ENCODE peak calls at places on chromosomes 7 and 10, in five cellular contexts. K is prostate gland, B is SK-N-SH, L is Panc1, Z is GM23338. N is an unnamed sample.

GRCh38 chr10:11034762-11035161 is 17.1 kb downstream of the CELF2 start:
- DNase-seq in K (no peak), L (no peak), Z (no peak), B (no peak), N (no peak)

GRCh38 chr10:3978762-3979161 is 193.8 kb upstream of the KLF6 start:
- DNase-seq in K (no peak), B (no peak), L (no peak), Z (no peak), N (peak; percentile 68)

GRCh38 chr7:143884978-143885559 is 16.9 kb downstream of the TCAF1 start:
- DNase-seq in Z (peak; percentile 92), K (no peak), L (no peak), B (peak; percentile 97), N (peak; percentile 91)

GRCh38 chr7:106421181-106421762 is 136.5 kb upstream of the NAMPT start:
- DNase-seq in Z (no peak), L (no peak), K (peak; percentile 24), B (no peak), N (no peak)

GRCh38 chr7:112045222-112045621 is 161.0 kb downstream of the DOCK4 start:
- DNase-seq in K (no peak), B (no peak), Z (no peak), L (no peak), N (no peak)

GRCh38 chr7:97116308-97116707 is 1.2 kb upstream of the SDHAF3 start:
- DNase-seq in K (peak; percentile 40), B (no peak), L (no peak), Z (no peak), N (no peak)

GRCh38 chr7:95205821-95206220 is 118.5 kb downstream of the PON1 start:
- DNase-seq in B (no peak), Z (no peak), K (no peak), L (no peak), N (no peak)

GRCh38 chr7:128115821-128116723 is 84.8 kb upstream of the LRRC4 start:
- DNase-seq in L (no peak), B (no peak), K (no peak), Z (peak; percentile 68), N (no peak)

GRCh38 chr10:43854042-43854441 is 205.4 kb upstream of the ZNF32 start:
- DNase-seq in L (no peak), K (no peak), B (no peak), Z (no peak), N (no peak)

GRCh38 chr10:13414855-13415254 is 66.8 kb upstream of the SEPHS1 start:
- DNase-seq in K (no peak), Z (peak; percentile 77), B (peak; percentile 36), L (no peak), N (no peak)

GRCh38 chr10:63977329-63977923 is 456.2 kb downstream of the REEP3 start:
- DNase-seq in K (no peak), L (peak; percentile 2), Z (peak; percentile 84), B (peak; percentile 61), N (no peak)

GRCh38 chr7:157980774-157981173 is 606.8 kb downstream of the PTPRN2 start:
- DNase-seq in Z (no peak), K (no peak), L (no peak), B (no peak), N (no peak)

GRCh38 chr10:58967551-58968418 is 208.7 kb upstream of the PHYHIPL start:
- DNase-seq in L (no peak), Z (peak; percentile 89), B (peak; percentile 58), K (peak; percentile 24), N (no peak)

GRCh38 chr10:11335881-11336430 is 275.5 kb downstream of the USP6NL start:
- DNase-seq in B (no peak), K (no peak), Z (no peak), L (no peak), N (no peak)

GRCh38 chr7:138429577-138430250 is 30.3 kb upstream of the TRIM24 start:
- DNase-seq in B (no peak), K (no peak), L (no peak), Z (peak; percentile 56), N (no peak)

GRCh38 chr10:42367532-42368230 is 270.7 kb downstream of the ZNF33B start:
- DNase-seq in K (peak; percentile 78), B (peak; percentile 92), L (peak; percentile 91), Z (peak; percentile 93), N (peak; percentile 95)

GRCh38 chr7:1418505-1419309 is 40.6 kb downstream of the MICALL2 start:
- DNase-seq in Z (peak; percentile 89), L (no peak), B (peak; percentile 78), K (no peak), N (no peak)

GRCh38 chr10:99234067-99234738 is 1.4 kb downstream of the HPSE2 start:
- DNase-seq in Z (peak; percentile 78), B (peak; percentile 63), L (no peak), K (peak; percentile 39), N (no peak)

GRCh38 chr10:75611081-75611971 is 179.9 kb downstream of the LRMDA start:
- DNase-seq in B (no peak), L (no peak), K (no peak), Z (no peak), N (no peak)

GRCh38 chr10:12262278-12262981 is 66.4 kb downstream of the CDC123 start:
- DNase-seq in B (no peak), Z (no peak), K (no peak), L (no peak), N (no peak)

GRCh38 chr10:131774618-131775443 is 126.0 kb upstream of the PPP2R2D start:
- DNase-seq in Z (no peak), B (no peak), L (no peak), K (no peak), N (no peak)

GRCh38 chr10:131979821-131980270 is 1.9 kb downstream of the BNIP3 start:
- DNase-seq in L (no peak), K (peak; percentile 49), B (peak; percentile 56), Z (no peak), N (no peak)

DNA sequence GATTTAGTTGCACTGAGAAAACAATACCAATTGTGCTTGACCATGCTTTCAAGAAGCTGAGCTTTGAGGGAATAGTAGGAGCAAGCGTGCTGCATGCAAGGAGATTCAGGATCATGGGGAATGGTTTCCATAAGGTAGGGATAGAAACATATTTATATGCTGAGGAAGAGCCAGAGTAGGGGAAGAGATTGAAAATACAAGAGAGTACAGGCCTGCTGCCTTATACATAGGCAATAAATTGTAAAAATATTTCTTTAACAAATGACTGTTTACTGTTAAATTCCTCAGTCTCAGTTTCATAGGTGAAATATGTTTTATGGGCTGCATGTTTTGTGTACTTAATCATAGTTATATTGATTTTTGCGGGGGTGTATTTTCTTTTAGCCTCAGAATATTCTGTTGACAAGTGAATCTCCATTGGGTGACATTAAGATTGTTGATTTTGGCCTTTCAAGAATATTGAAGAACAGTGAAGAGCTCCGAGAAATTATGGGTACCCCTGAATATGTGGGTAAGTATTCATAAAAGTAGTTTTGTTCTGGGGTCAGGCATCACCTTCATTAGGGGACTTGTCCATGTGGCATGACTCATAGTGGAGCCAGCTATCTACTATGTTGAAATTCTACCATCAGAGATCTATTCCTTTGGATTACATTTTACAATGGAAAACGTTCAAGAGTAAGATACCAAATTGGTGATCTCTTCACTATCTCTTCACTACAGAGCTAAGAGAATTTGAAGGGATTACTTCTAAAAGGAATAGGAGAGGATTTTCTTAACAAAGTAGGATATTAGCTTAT is 36.5 kb downstream of the STK17A start:
- DNase-seq in K (no peak), B (no peak), Z (no peak), L (no peak), N (no peak)
- TF ChIP-seq POLR2AphosphoS5 in K (no peak), B (no peak), Z (no peak), L (no peak), N (no peak)

DNA sequence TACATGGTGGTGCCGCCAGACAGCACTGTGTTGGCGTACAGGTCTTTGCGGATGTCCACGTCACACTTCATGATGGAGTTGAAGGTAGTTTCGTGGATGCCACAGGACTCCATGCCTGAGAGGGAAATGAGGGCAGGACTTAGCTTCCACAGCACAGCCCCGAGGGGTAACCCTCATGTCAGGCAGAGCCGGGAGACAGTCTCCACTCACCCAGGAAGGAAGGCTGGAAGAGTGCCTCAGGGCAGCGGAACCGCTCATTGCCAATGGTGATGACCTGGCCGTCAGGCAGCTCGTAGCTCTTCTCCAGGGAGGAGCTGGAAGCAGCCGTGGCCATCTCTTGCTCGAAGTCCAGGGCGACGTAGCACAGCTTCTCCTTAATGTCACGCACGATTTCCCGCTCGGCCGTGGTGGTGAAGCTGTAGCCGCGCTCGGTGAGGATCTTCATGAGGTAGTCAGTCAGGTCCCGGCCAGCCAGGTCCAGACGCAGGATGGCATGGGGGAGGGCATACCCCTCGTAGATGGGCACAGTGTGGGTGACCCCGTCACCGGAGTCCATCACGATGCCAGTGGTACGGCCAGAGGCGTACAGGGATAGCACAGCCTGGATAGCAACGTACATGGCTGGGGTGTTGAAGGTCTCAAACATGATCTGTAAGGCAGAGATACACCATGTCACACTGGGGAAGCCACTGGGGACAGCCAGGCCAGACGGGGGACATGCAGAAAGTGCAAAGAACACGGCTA is 104.6 kb upstream of the TNRC18 start:
- DNase-seq in Z (no peak), B (no peak), K (peak; percentile 37), L (no peak), N (no peak)
- H3K4me1 ChIP-seq in Z (peaks cover 13% of the 10 kb centered on the region), B (peaks cover 17% of the 10 kb centered on the region), K (peaks cover 17% of the 10 kb centered on the region), L (peaks cover 49% of the 10 kb centered on the region), N (peaks cover 46% of the 10 kb centered on the region)

DNA sequence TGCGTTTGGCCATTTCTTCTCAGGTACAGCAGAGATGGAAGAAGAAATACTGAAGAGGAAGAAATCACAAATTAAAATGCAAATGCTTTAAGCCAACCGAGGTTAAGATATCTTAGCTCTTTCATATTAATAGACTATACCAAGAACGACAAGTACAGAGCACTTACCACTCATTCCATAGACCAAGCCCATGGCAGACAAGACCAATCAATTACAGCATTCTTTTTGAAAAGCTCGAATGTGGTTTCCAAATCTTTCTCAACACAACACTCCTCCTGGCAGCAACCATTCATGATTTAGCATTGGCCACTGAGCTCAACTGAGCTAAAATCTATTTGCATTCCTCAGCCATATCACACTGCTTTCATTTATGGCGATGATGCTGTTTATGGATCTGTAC is 2.7 kb downstream of the ASAH2 start:
- DNase-seq in L (no peak), B (no peak), Z (no peak), K (no peak), N (no peak)
- H3K27me3 ChIP-seq in L (peaks cover 12% of the 10 kb centered on the region), B (peaks cover 11% of the 10 kb centered on the region), Z (no peaks in the 10 kb centered on the region), K (no peaks in the 10 kb centered on the region), N (no peaks in the 10 kb centered on the region)

DNA sequence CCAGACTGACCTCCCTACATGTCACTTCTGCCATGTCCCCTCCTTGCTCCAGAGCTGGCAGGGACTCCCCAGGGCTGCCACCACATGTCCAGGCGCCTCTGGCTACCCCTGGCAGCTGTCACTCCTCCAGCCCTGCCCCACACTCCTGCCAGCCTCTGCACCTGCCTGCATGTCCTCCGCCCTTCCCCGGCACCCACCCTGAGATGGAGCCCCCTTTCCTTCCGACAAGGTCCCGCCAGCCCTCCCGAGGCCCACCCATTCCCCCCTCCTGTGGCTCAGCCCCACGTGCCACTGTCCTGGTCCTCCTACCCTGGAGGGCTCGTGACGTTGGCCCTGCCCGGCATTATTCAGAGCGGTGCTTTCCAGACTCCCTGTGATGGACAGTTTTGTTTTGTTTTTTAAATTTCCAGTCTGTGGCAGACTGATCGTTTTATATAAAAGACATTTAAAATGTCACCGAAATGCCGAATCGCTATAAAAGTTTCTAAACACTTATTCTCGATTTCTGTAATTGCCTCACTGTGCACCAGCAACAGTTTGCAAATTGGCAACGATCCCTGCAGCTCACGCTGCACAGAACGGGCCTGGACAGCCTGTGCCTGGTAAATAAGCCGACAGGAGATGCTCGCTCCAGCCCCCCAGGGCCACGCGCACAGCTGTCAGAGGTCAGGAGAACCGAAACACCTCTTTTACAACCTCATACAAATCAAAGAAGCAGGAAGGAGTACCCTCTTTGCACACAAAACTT is 111.1 kb upstream of the SH2B2 start:
- DNase-seq in K (peak; percentile 54), B (no peak), Z (no peak), L (no peak), N (no peak)
- TF ChIP-seq POLR2AphosphoS5 in K (peak; percentile 55), B (no peak), Z (no peak), L (no peak), N (no peak)